ENCODE peak calls at places on chromosomes 11 and 22, in five cellular contexts. I is colonic mucosa, N is body of pancreas, S is suprapubic skin, U is psoas muscle. Y is an unnamed sample.

GRCh38 chr22:42732071-42732470 is 11.4 kb upstream of the A4GALT start:
- DNase-seq in N (no peak), U (no peak), I (no peak), S (no peak), Y (no peak)

GRCh38 chr11:69251639-69252493 is 42.1 kb upstream of the MYEOV start:
- DNase-seq in I (no peak), N (peak), S (no peak), U (no peak), Y (no peak)

GRCh38 chr11:41177791-41178190 is 281.7 kb downstream of the LRRC4C start:
- DNase-seq in U (no peak), N (no peak), I (no peak), S (no peak), Y (no peak)

GRCh38 chr11:12110201-12110713 is at the start of gene MICAL2:
- DNase-seq in I (peak), U (peak), S (peak), N (peak), Y (peak)

GRCh38 chr22:47063606-47064005 is 301.2 kb downstream of the TBC1D22A start:
- DNase-seq in I (no peak), U (no peak), N (peak), S (no peak), Y (no peak)

GRCh38 chr22:44545773-44546172 is 47.7 kb upstream of the RTL6 start:
- DNase-seq in U (no peak), I (no peak), S (no peak), N (no peak), Y (no peak)

GRCh38 chr22:37186228-37186996 is 1.6 kb downstream of the C1QTNF6 start:
- DNase-seq in S (no peak), I (no peak), U (peak), N (no peak), Y (no peak)

GRCh38 chr11:12724301-12725046 is 50.3 kb downstream of the TEAD1 start:
- DNase-seq in S (peak), U (peak), I (peak), N (peak), Y (no peak)

GRCh38 chr22:37077802-37078448 is 26.4 kb downstream of the KCTD17 start:
- DNase-seq in I (peak), N (peak), U (peak), S (no peak), Y (no peak)

GRCh38 chr11:113690619-113691569 is 15.2 kb downstream of the TMPRSS5 start:
- DNase-seq in I (peak), S (no peak), U (peak), N (no peak), Y (no peak)

GRCh38 chr11:94507485-94507884 is 4.8 kb upstream of the C11orf97 start:
- DNase-seq in I (no peak), N (no peak), U (no peak), S (no peak), Y (no peak)

GRCh38 chr11:57205046-57205671 is 23.4 kb downstream of the LRRC55 start:
- DNase-seq in N (no peak), U (peak), I (no peak), S (no peak), Y (no peak)

GRCh38 chr22:19407649-19408606 is 23.6 kb downstream of the HIRA start:
- DNase-seq in U (no peak), S (no peak), I (peak), N (peak), Y (no peak)

GRCh38 chr11:110356769-110357671 is 60.6 kb upstream of the RDX start:
- DNase-seq in I (no peak), S (no peak), U (no peak), N (peak), Y (no peak)

GRCh38 chr22:29831186-29831921 is 6.7 kb downstream of the ASCC2 start:
- DNase-seq in S (no peak), I (no peak), N (no peak), U (no peak), Y (no peak)
- H3K27ac ChIP-seq in S (no peak), I (no peak), N (no peak), U (peak), Y (no peak)

GRCh38 chr22:28896611-28897010 is 13.2 kb downstream of the ZNRF3 start:
- DNase-seq in I (no peak), S (no peak), U (no peak), N (no peak), Y (no peak)
- H3K27ac ChIP-seq in I (no peak), S (no peak), U (no peak), N (no peak), Y (peak)

DNA sequence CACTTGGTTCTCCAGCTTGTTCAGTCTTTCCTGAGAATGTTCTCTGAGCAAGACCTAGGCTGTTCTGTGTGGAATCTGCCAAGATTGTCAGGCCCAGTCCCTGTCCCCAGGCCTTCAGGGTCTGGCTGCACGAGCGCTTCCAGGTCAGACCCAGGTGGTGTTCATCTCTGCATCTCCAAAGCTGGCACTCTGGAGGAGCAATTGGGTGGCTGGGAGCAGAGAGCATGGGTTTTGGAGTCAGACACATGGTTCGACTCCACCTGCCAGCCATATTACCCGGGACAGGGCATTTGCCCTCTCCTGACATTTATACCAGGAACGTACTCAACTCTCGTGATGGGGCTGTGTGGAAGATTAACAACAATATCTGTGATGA is 8.8 kb downstream of the CD5 start:
- DNase-seq in U (no peak), I (no peak), N (no peak), S (no peak), Y (no peak)
- H3K27ac ChIP-seq in U (no peak), I (no peak), N (no peak), S (no peak), Y (no peak)

GRCh38 chr11:129195682-129196081 is 3.6 kb upstream of the ARHGAP32 start:
- DNase-seq in U (no peak), S (no peak), I (no peak), N (no peak), Y (no peak)

GRCh38 chr11:129192150-129192549 is at the start of gene ARHGAP32:
- DNase-seq in I (peak), U (no peak), S (no peak), N (no peak), Y (no peak)

GRCh38 chr11:129189646-129190045 is 2.5 kb downstream of the ARHGAP32 start:
- DNase-seq in I (peak), S (no peak), U (no peak), N (no peak), Y (no peak)

GRCh38 chr11:129190087-129190486 is 2.0 kb downstream of the ARHGAP32 start:
- DNase-seq in I (peak), U (no peak), S (no peak), N (no peak), Y (no peak)

DNA sequence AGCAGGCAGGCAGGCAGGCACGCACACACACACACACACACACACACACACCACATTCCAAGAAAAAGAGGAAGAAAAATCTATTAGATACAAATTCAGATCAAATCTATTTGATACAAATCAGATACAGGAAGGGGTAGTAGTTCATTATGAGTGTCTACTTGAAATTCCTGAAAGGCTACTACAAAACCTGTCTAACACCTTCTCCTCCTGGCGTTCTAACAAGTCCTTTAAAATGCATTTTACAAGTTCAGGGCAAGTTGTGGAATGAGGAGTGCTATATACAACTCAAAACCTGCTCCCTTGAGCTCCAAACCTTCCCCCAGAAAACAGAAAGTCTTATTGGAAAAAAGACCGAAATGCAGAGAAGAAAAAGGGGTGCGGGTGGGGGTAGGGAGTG is 476 bp downstream of the ARHGAP32 start:
- DNase-seq in U (no peak), I (peak), S (no peak), N (no peak), Y (no peak)
- H3K27ac ChIP-seq in U (no peak), I (peak), S (peak), N (no peak), Y (no peak)

Y was measured in caudate nucleus.